ENCODE peak calls at places on chromosomes 1 and 21, in five cellular contexts. U is tibial artery, H is lower lobe of right lung, K is anterior cingulate cortex, G is IMR-90. L is an unnamed sample.

GRCh38 chr1:164846731-164847691 is 288.0 kb downstream of the PBX1 start:
- DNase-seq in U (no peak), H (no peak), K (no peak), G (no peak), L (no peak)

GRCh38 chr1:34108711-34109110 is 56.3 kb downstream of the CSMD2 start:
- DNase-seq in U (no peak), H (no peak), K (no peak), G (no peak), L (no peak)

GRCh38 chr1:173126421-173126820 is 75.7 kb upstream of the TNFSF18 start:
- DNase-seq in U (no peak), H (no peak), K (no peak), G (peak), L (no peak)

GRCh38 chr21:46322351-46323226 is 1.1 kb downstream of the C21orf58 start:
- DNase-seq in U (no peak), H (no peak), K (no peak), G (peak), L (no peak)

GRCh38 chr1:39398278-39399010 is 93.0 kb upstream of the BMP8A start:
- DNase-seq in U (peak), H (peak), K (no peak), G (peak), L (no peak)

GRCh38 chr1:119159963-119160362 is 19.5 kb upstream of the WARS2 start:
- DNase-seq in U (no peak), H (no peak), K (no peak), G (no peak), L (no peak)

GRCh38 chr1:52551476-52552235 is 1.2 kb downstream of the TUT4 start:
- DNase-seq in U (no peak), H (no peak), K (no peak), G (peak), L (no peak)

GRCh38 chr1:153389978-153390879 is 644 bp downstream of the S100A8 start:
- DNase-seq in U (no peak), H (no peak), K (no peak), G (no peak), L (no peak)

GRCh38 chr1:90721210-90722194 is 4.4 kb upstream of the BARHL2 start:
- DNase-seq in U (no peak), H (no peak), K (no peak), G (peak), L (no peak)

GRCh38 chr1:55490556-55490955 is 275.4 kb upstream of the USP24 start:
- DNase-seq in U (no peak), H (no peak), K (no peak), G (peak), L (no peak)

GRCh38 chr21:40404319-40404906 is 442.5 kb downstream of the DSCAM start:
- DNase-seq in U (no peak), H (no peak), K (no peak), G (no peak), L (peak)

GRCh38 chr1:35530168-35530567 is 27.0 kb downstream of the KIAA0319L start:
- DNase-seq in U (no peak), H (no peak), K (no peak), G (no peak), L (no peak)

GRCh38 chr1:192559115-192560006 is 16.2 kb upstream of the RGS1 start:
- DNase-seq in U (peak), H (no peak), K (no peak), G (peak), L (no peak)

GRCh38 chr1:232629250-232630046 is 485 bp downstream of the SIPA1L2 start:
- DNase-seq in U (peak), H (peak), K (peak), G (no peak), L (peak)

GRCh38 chr1:39128959-39129358 is 75.5 kb upstream of the MACF1 start:
- DNase-seq in U (no peak), H (peak), K (no peak), G (no peak), L (no peak)

GRCh38 chr1:63487336-63488065 is 35.5 kb downstream of the ITGB3BP start:
- DNase-seq in U (no peak), H (no peak), K (no peak), G (peak), L (no peak)

GRCh38 chr21:46295996-46296752 is 10.0 kb downstream of the YBEY start:
- DNase-seq in U (peak), H (peak), K (no peak), G (peak), L (no peak)

GRCh38 chr1:42504535-42505128 is 41.5 kb downstream of the CCDC30 start:
- DNase-seq in U (no peak), H (no peak), K (no peak), G (no peak), L (no peak)

GRCh38 chr1:209435654-209436566 is 147.6 kb upstream of the CAMK1G start:
- DNase-seq in U (peak), H (peak), K (peak), G (peak), L (no peak)

GRCh38 chr1:245172026-245172425 is 17.2 kb downstream of the KIF26B start:
- DNase-seq in U (no peak), H (no peak), K (no peak), G (no peak), L (no peak)

GRCh38 chr1:70038025-70038424 is 167.4 kb downstream of the LRRC40 start:
- DNase-seq in U (no peak), H (no peak), K (no peak), G (no peak), L (no peak)

GRCh38 chr1:205480349-205481278 is 23.9 kb upstream of the CDK18 start:
- DNase-seq in U (no peak), H (no peak), K (no peak), G (no peak), L (no peak)

GRCh38 chr1:39694026-39694425 is 2.8 kb upstream of the HPCAL4 start:
- DNase-seq in U (no peak), H (no peak), K (no peak), G (no peak), L (no peak)

GRCh38 chr1:17914987-17915386 is 159.9 kb downstream of the ACTL8 start:
- DNase-seq in U (no peak), H (no peak), K (no peak), G (no peak), L (no peak)

GRCh38 chr1:151990856-151991198 is 2.8 kb downstream of the S100A10 start:
- DNase-seq in U (no peak), H (no peak), K (no peak), G (peak), L (no peak)

GRCh38 chr21:39182016-39182415 is 1.2 kb downstream of the PSMG1 start:
- DNase-seq in U (no peak), H (no peak), K (no peak), G (no peak), L (no peak)

GRCh38 chr21:46054447-46054846 is 43.5 kb upstream of the COL6A2 start:
- DNase-seq in U (no peak), H (peak), K (no peak), G (peak), L (no peak)

GRCh38 chr1:50218344-50218743 is 109.6 kb downstream of the ELAVL4 start:
- DNase-seq in U (no peak), H (no peak), K (no peak), G (no peak), L (no peak)

GRCh38 chr1:3031401-3032221 is 10.3 kb downstream of the ACTRT2 start:
- DNase-seq in U (peak), H (no peak), K (peak), G (no peak), L (peak)

GRCh38 chr21:17725339-17725738 is 93.8 kb downstream of the C21orf91 start:
- DNase-seq in U (no peak), H (no peak), K (no peak), G (no peak), L (no peak)

GRCh38 chr1:44664730-44665370 is 9.4 kb downstream of the TMEM53 start:
- DNase-seq in U (no peak), H (no peak), K (no peak), G (no peak), L (no peak)

GRCh38 chr1:101797722-101798121 is 199.0 kb downstream of the OLFM3 start:
- DNase-seq in U (no peak), H (no peak), K (no peak), G (no peak), L (no peak)

GRCh38 chr1:59163268-59164092 is 133.4 kb upstream of the FGGY start:
- DNase-seq in U (no peak), H (no peak), K (peak), G (peak), L (no peak)

GRCh38 chr1:152786077-152786476 is at the start of gene LCE1E:
- DNase-seq in U (no peak), H (no peak), K (no peak), G (no peak), L (no peak)

GRCh38 chr1:89822109-89822962 is 1.5 kb downstream of the LRRC8D start:
- DNase-seq in U (no peak), H (no peak), K (no peak), G (no peak), L (no peak)

GRCh38 chr1:202908998-202909397 is 18.0 kb downstream of the KLHL12 start:
- DNase-seq in U (no peak), H (no peak), K (no peak), G (no peak), L (no peak)

GRCh38 chr1:91900538-91900937 is 14.6 kb upstream of the TGFBR3 start:
- DNase-seq in U (no peak), H (no peak), K (no peak), G (peak), L (no peak)

GRCh38 chr1:101996830-101997485 is at the start of gene OLFM3:
- DNase-seq in U (no peak), H (no peak), K (peak), G (no peak), L (peak)

GRCh38 chr1:6794164-6794563 is 8.9 kb downstream of the CAMTA1 start:
- DNase-seq in U (no peak), H (no peak), K (no peak), G (peak), L (no peak)

L was measured in caudate nucleus.